ENCODE peak calls at places on chromosomes 7 and 10, in ten cellular contexts. X is NCI-H1436; A is fibroblast of pulmonary artery; Z is LHCN-M2; Q is mucosa of gallbladder; D is occipital lobe; T is AG20443; R is NCI-H1092; F is H7; O is activated effector memory CD4-positive, alpha-beta T cell treated with anti-CD3 and anti-CD28 coated beads, Interleukin-2, amount 50 U/mL, for 16 hours. V is an unnamed sample.

GRCh38 chr7:28395806-28396205 is 16.5 kb upstream of the CREB5 start:
- DNase-seq in Z (no peak), O (no peak), F (no peak), X (no peak), T (peak), R (no peak), D (no peak), Q (no peak), A (peak), V (no peak)

GRCh38 chr10:78025685-78026364 is 3.5 kb downstream of the POLR3A start:
- DNase-seq in D (no peak), T (peak), Q (no peak), R (no peak), A (no peak), X (no peak), O (no peak), F (no peak), Z (peak), V (no peak)

GRCh38 chr10:116785282-116785681 is 42.9 kb upstream of the HSPA12A start:
- DNase-seq in Z (no peak), D (no peak), T (no peak), R (no peak), X (no peak), F (no peak), O (no peak), A (no peak), Q (no peak), V (no peak)

GRCh38 chr10:23078114-23078513 is 17.3 kb upstream of the MSRB2 start:
- DNase-seq in Q (no peak), D (no peak), R (no peak), T (no peak), A (no peak), F (no peak), O (no peak), X (no peak), Z (no peak), V (no peak)

GRCh38 chr10:79106651-79107050 is 37.9 kb downstream of the ZMIZ1 start:
- DNase-seq in R (no peak), F (no peak), X (no peak), Z (no peak), Q (no peak), A (no peak), O (no peak), D (no peak), T (no peak), V (no peak)

GRCh38 chr7:22885824-22886255 is 63.2 kb upstream of the TOMM7 start:
- DNase-seq in A (no peak), Q (no peak), R (no peak), X (no peak), D (no peak), F (no peak), T (no peak), O (peak), Z (peak), V (no peak)

GRCh38 chr7:26127411-26127810 is 24.6 kb upstream of the NFE2L3 start:
- DNase-seq in F (no peak), Q (no peak), D (no peak), O (no peak), A (no peak), R (no peak), Z (no peak), T (no peak), X (no peak), V (no peak)

GRCh38 chr10:127999291-127999690 is 92.4 kb downstream of the PTPRE start:
- DNase-seq in Q (no peak), T (no peak), R (no peak), X (no peak), A (no peak), O (peak), F (no peak), D (peak), Z (no peak), V (peak)

GRCh38 chr10:34157501-34157900 is 657.6 kb downstream of the PARD3 start:
- DNase-seq in F (no peak), A (peak), Z (peak), D (no peak), Q (no peak), T (peak), R (no peak), X (no peak), O (no peak), V (no peak)

GRCh38 chr10:119687192-119688032 is 36.2 kb downstream of the BAG3 start:
- DNase-seq in F (peak), D (no peak), T (no peak), A (peak), X (no peak), O (no peak), R (no peak), Q (no peak), Z (no peak), V (no peak)

GRCh38 chr10:111765216-111765615 is 418.3 kb downstream of the GPAM start:
- DNase-seq in O (no peak), D (no peak), F (no peak), T (no peak), Q (no peak), X (no peak), Z (no peak), R (no peak), A (no peak), V (no peak)

GRCh38 chr7:21999896-22000295 is 54.2 kb upstream of the CDCA7L start:
- DNase-seq in Q (no peak), O (no peak), T (peak), Z (peak), F (no peak), X (no peak), A (no peak), D (no peak), R (no peak), V (no peak)

GRCh38 chr10:21510218-21511070 is 15.0 kb downstream of the SKIDA1 start:
- DNase-seq in R (no peak), F (peak), T (peak), Z (no peak), X (no peak), Q (no peak), A (no peak), D (no peak), O (no peak), V (peak)

GRCh38 chr7:949021-949934 is 5.2 kb downstream of the ADAP1 start:
- DNase-seq in A (no peak), F (peak), O (peak), R (no peak), Z (no peak), T (no peak), X (no peak), D (no peak), Q (peak), V (no peak)

V was measured in globus pallidus.